ENCODE peak calls at places on chromosome 19, in seven cellular contexts. N is GM12878, Z is HepG2, D is K562, K is GM12892, M is SK-N-SH, R is H1. S is an unnamed sample.

GRCh38 chr19:56071151-56071550 is 49.9 kb downstream of the ZNF787 start:
- DNase-seq in D (peak), N (no peak), M (peak), K (no peak), R (no peak), Z (peak), S (no peak)

GRCh38 chr19:10670187-10670586 is 16.0 kb downstream of the ILF3 start:
- DNase-seq in R (no peak), Z (no peak), D (no peak), N (no peak), K (no peak), M (no peak), S (no peak)

GRCh38 chr19:55117063-55117635 is 288 bp downstream of the PPP1R12C start:
- DNase-seq in Z (no peak), D (no peak), R (no peak), N (no peak), M (no peak), K (no peak), S (no peak)

GRCh38 chr19:9885077-9885552 is 50.0 kb downstream of the PIN1 start:
- DNase-seq in D (no peak), M (peak), R (no peak), Z (no peak), N (no peak), K (no peak), S (no peak)

GRCh38 chr19:17469092-17469370 is 1.3 kb upstream of the SLC27A1 start:
- DNase-seq in R (no peak), D (no peak), K (no peak), M (no peak), Z (no peak), N (no peak), S (no peak)

GRCh38 chr19:33394006-33394722 is 20.7 kb downstream of the CEBPG start:
- DNase-seq in M (no peak), K (peak), N (no peak), R (no peak), Z (peak), D (no peak), S (peak)

GRCh38 chr19:4267901-4268815 is 10.9 kb upstream of the SHD start:
- DNase-seq in N (no peak), Z (peak), K (no peak), D (no peak), M (no peak), R (no peak), S (no peak)

GRCh38 chr19:37977992-37978391 is 71.0 kb downstream of the SIPA1L3 start:
- DNase-seq in M (no peak), Z (no peak), N (no peak), D (no peak), R (no peak), K (no peak), S (no peak)

GRCh38 chr19:3995619-3996018 is 10.4 kb upstream of the EEF2 start:
- DNase-seq in Z (peak), K (no peak), D (no peak), N (no peak), R (no peak), M (no peak), S (no peak)

GRCh38 chr19:28289294-28290063 is 923.5 kb downstream of the UQCRFS1 start:
- DNase-seq in K (no peak), M (peak), D (no peak), N (no peak), Z (no peak), R (no peak), S (no peak)

GRCh38 chr19:54189020-54189667 is at the start of gene MBOAT7:
- DNase-seq in Z (no peak), R (no peak), D (peak), N (no peak), M (no peak), K (peak), S (peak)

GRCh38 chr19:38657633-38658222 is 10.3 kb downstream of the ACTN4 start:
- DNase-seq in M (no peak), D (no peak), N (no peak), Z (no peak), K (no peak), R (no peak), S (no peak)

GRCh38 chr19:9565900-9566705 is 18.2 kb downstream of the ZNF121 start:
- DNase-seq in N (no peak), D (no peak), M (no peak), R (no peak), K (no peak), Z (no peak), S (no peak)

GRCh38 chr19:10288662-10289166 is 1.0 kb upstream of the ICAM5 start:
- DNase-seq in Z (peak), N (no peak), R (no peak), M (peak), D (peak), K (no peak), S (no peak)

GRCh38 chr19:7981661-7982060 is 23.8 kb downstream of the ELAVL1 start:
- DNase-seq in K (no peak), R (no peak), Z (no peak), D (no peak), N (no peak), M (no peak), S (no peak)

GRCh38 chr19:39166571-39167391 is 30.0 kb upstream of the NCCRP1 start:
- DNase-seq in M (peak), R (no peak), Z (peak), K (no peak), D (no peak), N (no peak), S (no peak)

GRCh38 chr19:8321067-8321759 is at the start of the genes NDUFA7 and RPS28:
- DNase-seq in K (peak), N (peak), Z (peak), M (peak), D (peak), R (peak), S (peak)

GRCh38 chr19:49431330-49431749 is 6.2 kb downstream of the GFY start:
- DNase-seq in D (peak), Z (no peak), N (no peak), K (no peak), R (no peak), M (peak), S (no peak)

GRCh38 chr19:16064209-16064889 is 11.9 kb upstream of the TPM4 start:
- DNase-seq in N (no peak), D (no peak), K (no peak), R (no peak), M (no peak), Z (no peak), S (no peak)

GRCh38 chr19:16068696-16069259 is 7.5 kb upstream of the TPM4 start:
- DNase-seq in N (no peak), R (no peak), K (no peak), Z (no peak), D (no peak), M (no peak), S (no peak)

GRCh38 chr19:16069813-16070365 is 6.4 kb upstream of the TPM4 start:
- DNase-seq in Z (no peak), M (no peak), D (no peak), R (no peak), N (no peak), K (no peak), S (no peak)

GRCh38 chr19:16067205-16067938 is 8.9 kb upstream of the TPM4 start:
- DNase-seq in D (no peak), M (no peak), Z (no peak), R (no peak), N (no peak), K (no peak), S (no peak)

GRCh38 chr19:16066611-16067104 is 9.6 kb upstream of the TPM4 start:
- DNase-seq in K (peak), R (no peak), D (peak), N (no peak), Z (peak), M (peak), S (no peak)
- TF ChIP-seq TAF1 in K (no peak), R (no peak), D (no peak), N (no peak), Z (no peak), M (no peak), S (no peak)

DNA sequence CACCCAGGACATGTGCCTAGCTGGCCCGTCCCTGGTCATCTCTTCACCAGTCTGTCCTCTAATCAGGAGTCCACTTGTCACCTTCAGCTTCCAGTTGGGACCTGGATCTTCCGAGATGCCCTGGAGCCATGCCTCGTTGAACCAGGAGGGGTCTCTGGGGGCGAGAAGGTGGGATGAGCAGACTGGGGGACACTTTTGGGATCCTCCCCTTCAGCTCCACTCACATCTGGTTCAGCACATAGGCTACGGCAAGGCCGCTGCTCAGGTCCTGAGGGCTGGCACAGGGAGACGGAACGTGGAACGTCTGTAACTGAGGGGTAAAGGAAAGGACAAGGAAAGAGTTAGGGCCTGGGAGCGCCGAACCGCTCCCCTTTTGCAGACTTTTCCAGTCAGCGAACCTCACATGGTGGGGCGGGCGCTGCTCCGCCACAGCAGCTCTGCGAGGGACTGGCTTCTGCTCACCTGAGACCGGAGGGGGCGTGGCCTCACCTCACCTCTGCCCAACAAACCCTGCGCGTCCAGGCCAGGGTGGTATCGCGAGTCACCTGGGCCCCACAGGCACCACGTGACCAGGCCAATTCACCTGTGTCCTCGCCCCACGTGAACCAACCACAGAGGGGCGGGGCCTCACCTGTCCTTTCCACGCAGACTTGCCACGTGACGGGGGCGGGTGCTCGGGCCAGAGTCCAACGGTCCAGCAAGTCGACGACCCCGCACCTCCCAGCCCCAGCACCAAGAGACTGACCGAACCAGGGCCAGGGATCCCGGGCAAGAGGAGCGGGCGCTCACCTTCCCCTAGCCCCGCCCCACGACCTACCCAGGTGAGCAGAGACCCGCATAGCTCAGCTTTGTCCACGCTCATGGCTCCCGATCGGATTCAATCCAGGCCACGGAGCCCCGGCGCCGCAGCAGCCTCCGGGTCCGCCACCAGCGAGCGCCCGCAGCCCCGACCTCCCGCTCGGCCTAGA is at the start of gene HOOK2:
- DNase-seq in D (peak), R (no peak), K (no peak), M (no peak), N (no peak), Z (no peak), S (no peak)
- TF ChIP-seq TAF1 in D (no peak), R (peak), K (no peak), M (no peak), N (no peak), Z (peak), S (no peak)

GRCh38 chr19:18593367-18594095 is 4.9 kb downstream of the REX1BD start:
- DNase-seq in R (no peak), K (no peak), D (peak), M (peak), N (no peak), Z (no peak), S (no peak)
- TF ChIP-seq TAF1 in R (no peak), K (no peak), D (no peak), M (no peak), N (no peak), Z (no peak), S (no peak)

DNA sequence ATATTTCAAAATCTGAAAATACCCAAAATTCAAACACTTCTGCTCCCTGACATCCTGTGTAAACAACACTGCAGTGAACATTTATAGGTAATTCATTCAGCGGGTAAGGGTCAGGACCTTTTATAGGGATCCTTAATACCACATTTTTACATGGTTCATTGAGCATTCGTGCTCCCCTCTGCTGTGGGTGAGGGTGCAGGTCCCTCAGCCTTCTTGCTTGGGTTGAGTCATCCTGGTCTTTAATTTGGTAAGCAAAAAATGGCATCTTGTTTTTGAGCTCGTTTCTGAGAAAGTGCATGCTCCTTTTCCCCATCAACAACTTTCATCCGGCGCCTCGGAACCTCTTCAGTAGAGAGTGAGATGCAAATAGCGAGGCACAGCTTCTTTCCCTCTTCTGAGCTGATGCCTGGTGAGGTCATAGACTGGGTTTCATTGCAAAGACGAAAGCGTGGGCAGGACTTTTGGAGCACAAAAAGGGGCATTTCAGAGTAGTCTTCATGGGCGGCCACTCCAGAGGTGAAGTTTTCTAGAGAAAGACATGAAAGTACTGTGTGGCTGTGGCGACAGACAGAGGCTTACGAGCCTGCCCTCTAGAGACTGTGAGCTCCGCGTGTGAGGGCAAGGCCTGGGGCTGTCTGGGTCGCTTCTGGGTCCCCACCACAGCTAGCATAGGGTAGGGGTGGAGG is 44.5 kb downstream of the BBC3 start:
- DNase-seq in K (peak), D (no peak), N (peak), Z (no peak), R (no peak), M (peak), S (peak)
- TF ChIP-seq TAF1 in K (no peak), D (no peak), N (no peak), Z (no peak), R (no peak), M (no peak), S (no peak)

GRCh38 chr19:5665781-5666513 is 14.4 kb downstream of the MICOS13 start:
- DNase-seq in R (no peak), D (peak), N (peak), Z (peak), K (no peak), M (no peak), S (no peak)
- TF ChIP-seq TAF1 in R (no peak), D (no peak), N (no peak), Z (no peak), K (no peak), M (no peak), S (no peak)

GRCh38 chr19:29672933-29673336 is 7.7 kb downstream of the PLEKHF1 start:
- DNase-seq in K (peak), M (no peak), N (peak), D (no peak), R (no peak), Z (no peak), S (no peak)
- TF ChIP-seq TAF1 in K (peak), M (no peak), N (no peak), D (no peak), R (no peak), Z (no peak), S (no peak)

GRCh38 chr19:31174948-31175347 is 174.3 kb downstream of the TSHZ3 start:
- DNase-seq in R (no peak), M (no peak), N (no peak), D (no peak), K (no peak), Z (no peak), S (no peak)

GRCh38 chr19:31178833-31179470 is 170.3 kb downstream of the TSHZ3 start:
- DNase-seq in Z (no peak), D (no peak), M (no peak), K (no peak), R (no peak), N (no peak), S (no peak)

GRCh38 chr19:31175564-31176348 is 173.5 kb downstream of the TSHZ3 start:
- DNase-seq in M (no peak), Z (no peak), N (no peak), K (no peak), R (no peak), D (no peak), S (no peak)

GRCh38 chr19:31179471-31179852 is 169.8 kb downstream of the TSHZ3 start:
- DNase-seq in Z (no peak), R (no peak), D (no peak), M (no peak), N (no peak), K (no peak), S (no peak)

DNA sequence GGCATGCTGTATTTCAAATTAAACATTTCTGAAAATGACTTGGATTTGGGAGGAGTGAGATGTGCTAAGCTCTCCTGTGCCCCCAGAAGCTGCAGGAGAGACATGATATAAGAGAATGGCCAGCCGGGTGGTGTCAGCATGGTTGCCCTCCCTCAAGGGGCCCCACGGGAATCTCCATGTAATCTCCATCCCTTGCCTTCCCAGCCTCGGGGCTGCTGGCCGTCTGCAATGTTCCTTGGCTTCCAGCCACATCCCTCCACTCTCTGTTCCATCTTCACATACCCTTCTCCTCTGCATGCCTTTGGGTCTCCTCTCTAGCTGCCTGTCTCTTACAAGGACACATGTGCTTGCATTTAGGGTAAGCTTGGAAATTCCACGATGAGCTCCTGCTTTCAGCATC is 172.0 kb downstream of the TSHZ3 start:
- DNase-seq in R (no peak), M (no peak), K (no peak), N (no peak), D (no peak), Z (no peak), S (no peak)
- TF ChIP-seq TAF1 in R (no peak), M (no peak), K (no peak), N (no peak), D (no peak), Z (no peak), S (no peak)

S was measured in GM12891.